ENCODE peak calls at places on chromosomes 1 and 21, in seven cellular contexts. R, X, N, O, G, L and K are unnamed samples. For H3K36me3, the result is how much of the 10 kb centered on the place peaks cover.

GRCh38 chr21:44261675-44262295 is at the start of gene DNMT3L:
- DNase-seq in X (no peak), L (peak), N (no peak), R (no peak), O (no peak), G (no peak), K (no peak)

GRCh38 chr1:108669679-108670078 is 8.8 kb upstream of the HENMT1 start:
- DNase-seq in O (no peak), N (no peak), R (no peak), X (no peak), G (no peak), L (no peak), K (no peak)

GRCh38 chr1:42442641-42443040 is 13.2 kb downstream of the ZMYND12 start:
- DNase-seq in G (no peak), X (no peak), L (no peak), N (no peak), R (peak), O (no peak), K (no peak)

GRCh38 chr1:25122747-25123146 is 109.6 kb downstream of the SYF2 start:
- DNase-seq in O (no peak), L (no peak), R (no peak), N (no peak), X (no peak), G (peak), K (no peak)

GRCh38 chr1:6884652-6885153 is 99.4 kb downstream of the CAMTA1 start:
- DNase-seq in X (no peak), N (no peak), O (no peak), L (no peak), R (no peak), G (no peak), K (no peak)

GRCh38 chr1:240515505-240515904 is 96.5 kb downstream of the GREM2 start:
- DNase-seq in O (no peak), N (peak), L (no peak), R (no peak), G (no peak), X (no peak), K (no peak)

GRCh38 chr1:198199105-198199504 is 42.3 kb downstream of the NEK7 start:
- DNase-seq in O (no peak), G (no peak), X (no peak), N (no peak), L (no peak), R (no peak), K (no peak)

GRCh38 chr1:71804140-71804539 is 478.2 kb downstream of the NEGR1 start:
- DNase-seq in X (no peak), G (no peak), L (no peak), O (no peak), R (no peak), N (no peak), K (no peak)

GRCh38 chr1:12615166-12615915 is 2.7 kb downstream of the DHRS3 start:
- DNase-seq in N (peak), X (no peak), G (no peak), L (no peak), O (no peak), R (peak), K (peak)

GRCh38 chr1:203480084-203480483 is 4.5 kb downstream of the PRELP start:
- DNase-seq in R (no peak), G (no peak), O (no peak), N (peak), L (no peak), X (peak), K (no peak)

GRCh38 chr1:58926177-58926576 is 142.3 kb upstream of the JUN start:
- DNase-seq in N (no peak), L (no peak), X (no peak), R (no peak), G (no peak), O (no peak), K (no peak)

GRCh38 chr1:47846981-47847380 is 150.2 kb downstream of the TRABD2B start:
- DNase-seq in X (no peak), L (no peak), R (no peak), G (no peak), N (no peak), O (no peak), K (no peak)

GRCh38 chr1:228978486-228979324 is 243.4 kb downstream of the RHOU start:
- DNase-seq in O (peak), X (peak), G (peak), L (no peak), R (peak), N (no peak), K (no peak)

GRCh38 chr1:154419620-154420020 is 14.5 kb downstream of the IL6R start:
- DNase-seq in R (peak), N (peak), O (peak), G (peak), L (peak), X (peak), K (peak)

DNA sequence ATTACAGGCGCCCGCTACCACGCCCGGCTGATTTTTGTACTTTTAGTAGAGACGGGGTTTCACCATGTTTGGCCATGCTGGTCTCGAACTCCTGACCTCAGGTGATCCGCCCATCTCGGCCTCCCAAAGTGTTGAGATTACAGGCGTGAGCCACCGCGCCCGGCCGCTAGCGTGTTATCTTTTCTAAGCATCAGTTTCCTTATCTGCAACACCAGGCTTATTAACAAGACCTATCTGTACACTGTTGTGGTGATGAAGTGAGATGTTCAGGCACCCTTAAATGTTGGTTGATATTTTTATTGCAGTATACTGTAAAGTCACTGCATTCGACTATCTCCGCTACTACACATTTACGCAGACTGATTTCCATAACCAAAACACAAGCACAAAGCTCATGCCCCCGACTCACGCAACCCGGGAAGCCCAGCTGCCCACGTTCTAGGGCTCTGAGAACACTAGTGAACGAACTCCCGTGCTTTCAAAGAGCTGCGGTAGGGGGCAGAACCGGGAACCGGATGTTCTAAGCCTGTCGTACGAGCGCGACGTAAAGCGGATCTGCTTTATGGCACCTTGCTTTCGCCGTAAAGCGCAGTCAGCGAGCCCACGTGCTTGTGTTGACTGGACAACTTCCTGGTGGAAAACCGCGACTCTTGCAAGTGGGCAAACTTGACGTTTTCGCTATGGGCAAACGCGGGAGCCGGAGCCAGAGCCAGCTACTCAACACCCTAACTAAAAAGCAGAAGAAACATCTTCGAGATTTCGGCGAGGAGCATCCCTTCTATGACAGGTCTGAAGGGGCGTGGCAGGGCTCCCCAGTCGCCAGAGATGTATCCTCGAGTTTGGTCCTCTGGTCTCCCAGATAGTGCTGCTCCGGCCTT is at the start of gene UTP25:
- DNase-seq in L (peak), N (peak), R (peak), O (peak), G (peak), X (peak), K (peak)
- H3K4me3 ChIP-seq in L (peak), N (peak), R (peak), O (peak), G (peak), X (peak), K (peak)

GRCh38 chr1:23420778-23421177 is 3.8 kb downstream of the TCEA3 start:
- DNase-seq in X (no peak), O (no peak), L (no peak), R (no peak), G (no peak), N (no peak), K (no peak)

GRCh38 chr1:23422955-23423354 is 1.6 kb downstream of the TCEA3 start:
- DNase-seq in R (peak), O (peak), L (no peak), X (no peak), G (no peak), N (no peak), K (no peak)

GRCh38 chr1:23422313-23422877 is 2.2 kb downstream of the TCEA3 start:
- DNase-seq in R (peak), O (peak), L (peak), N (peak), G (peak), X (peak), K (peak)

GRCh38 chr1:23421343-23421742 is 3.2 kb downstream of the TCEA3 start:
- DNase-seq in R (no peak), O (no peak), N (no peak), G (no peak), L (no peak), X (no peak), K (no peak)

DNA sequence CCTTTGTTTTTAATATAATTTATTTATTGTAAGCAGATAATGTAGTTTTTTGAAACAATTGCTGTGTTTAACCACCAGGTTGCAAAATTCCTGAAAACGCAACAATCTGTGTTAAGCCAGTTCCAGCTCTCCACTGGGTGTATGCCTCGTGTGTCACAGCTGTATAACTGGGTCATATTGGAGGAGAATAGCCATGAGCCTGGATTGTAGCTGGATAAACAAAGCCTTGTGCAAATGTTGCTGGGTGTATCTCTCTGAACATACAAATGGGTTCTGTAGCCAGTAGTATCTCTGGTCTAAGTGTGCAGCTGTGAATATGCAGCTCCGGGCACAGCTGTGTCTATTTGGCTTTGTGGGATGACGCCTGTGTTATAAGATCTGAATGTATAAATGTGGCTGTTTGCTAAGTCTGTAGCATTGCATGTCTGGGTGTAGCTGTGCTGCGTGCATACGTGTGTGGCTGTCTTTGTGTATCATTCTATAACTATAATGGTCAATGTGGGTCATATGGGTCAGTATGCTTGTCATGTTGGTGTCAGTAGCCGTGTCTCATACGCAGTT is 2.7 kb downstream of the TCEA3 start:
- DNase-seq in L (no peak), R (peak), G (no peak), O (peak), N (peak), X (peak), K (no peak)
- TF ChIP-seq CTCF in L (no peak), R (no peak), G (peak), O (no peak), N (peak), X (no peak), K (no peak)

GRCh38 chr1:220031290-220031689 is 15.0 kb downstream of the EPRS1 start:
- DNase-seq in X (no peak), O (no peak), G (no peak), L (no peak), R (no peak), N (no peak), K (no peak)
- H3K36me3 ChIP-seq in X (under half), O (under half), G (half or more), L (under half), R (under half), N (under half), K (under half)

GRCh38 chr21:45897191-45898027 is 84.2 kb upstream of the COL6A1 start:
- DNase-seq in G (peak), L (peak), O (no peak), N (no peak), X (no peak), R (no peak), K (no peak)
- H3K4me3 ChIP-seq in G (no peak), L (no peak), O (no peak), N (no peak), X (no peak), R (no peak), K (no peak)

GRCh38 chr1:45205000-45205909 is 1.1 kb downstream of the ZSWIM5 start:
- DNase-seq in N (peak), R (peak), O (peak), L (peak), X (peak), G (peak), K (no peak)
- TF ChIP-seq CTCF in N (no peak), R (no peak), O (no peak), L (no peak), X (no peak), G (no peak), K (no peak)

GRCh38 chr1:152654110-152654509 is 9.1 kb upstream of the LCE2D start:
- DNase-seq in N (peak), L (no peak), R (peak), X (no peak), G (no peak), O (peak), K (peak)
- H3K36me3 ChIP-seq in N (under half), L (under half), R (under half), X (under half), G (under half), O (under half), K (under half)

DNA sequence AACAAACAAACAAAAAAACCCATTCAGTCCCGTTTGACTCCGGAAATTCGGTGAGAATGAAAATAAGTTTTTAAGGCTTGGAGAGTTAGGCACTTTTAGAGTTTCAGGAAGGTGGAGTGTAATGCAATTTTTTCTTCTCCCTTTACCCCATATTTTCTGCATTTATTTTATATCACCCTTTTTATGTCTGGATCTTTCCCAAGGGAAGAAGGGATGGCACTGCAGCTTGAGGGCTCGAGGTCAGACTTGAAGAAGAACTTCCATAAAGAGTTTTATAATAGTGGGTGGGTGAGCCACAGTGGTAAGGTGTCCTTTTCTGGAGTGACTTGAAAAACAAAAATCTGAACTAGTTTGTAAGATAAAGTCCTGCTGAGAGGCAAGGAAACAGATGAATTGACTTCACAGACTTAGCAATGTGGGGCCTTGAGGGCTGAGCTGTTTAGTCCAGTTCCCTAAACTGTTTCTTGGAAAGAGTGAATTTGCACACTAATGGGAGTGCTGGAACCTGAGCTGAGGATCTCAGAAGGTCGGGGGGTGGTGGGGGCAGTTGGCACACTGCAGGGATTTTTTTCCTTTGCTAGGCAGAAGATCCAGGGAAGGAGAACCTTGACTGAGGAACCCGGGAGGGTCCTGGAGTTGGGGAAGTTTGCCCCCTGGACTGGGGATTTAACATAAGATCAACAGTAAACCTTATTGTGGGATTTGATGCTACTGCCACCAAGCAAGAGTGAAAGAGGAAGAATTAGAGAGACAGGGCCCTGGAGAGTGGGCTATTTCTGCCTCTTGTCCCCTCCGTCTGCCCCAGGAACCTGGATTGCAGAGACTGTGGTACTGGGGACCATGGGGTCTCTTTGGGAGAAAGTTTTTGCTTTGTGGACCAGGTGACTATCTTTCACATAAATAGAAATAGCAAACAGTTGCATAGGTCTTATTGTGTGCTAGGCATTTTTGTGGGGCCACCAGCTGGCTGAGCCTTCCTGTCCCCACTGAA is 1.8 kb upstream of the MEX3A start:
- DNase-seq in G (no peak), X (no peak), R (no peak), L (no peak), N (no peak), O (no peak), K (no peak)
- H3K4me3 ChIP-seq in G (no peak), X (no peak), R (no peak), L (no peak), N (peak), O (no peak), K (no peak)

DNA sequence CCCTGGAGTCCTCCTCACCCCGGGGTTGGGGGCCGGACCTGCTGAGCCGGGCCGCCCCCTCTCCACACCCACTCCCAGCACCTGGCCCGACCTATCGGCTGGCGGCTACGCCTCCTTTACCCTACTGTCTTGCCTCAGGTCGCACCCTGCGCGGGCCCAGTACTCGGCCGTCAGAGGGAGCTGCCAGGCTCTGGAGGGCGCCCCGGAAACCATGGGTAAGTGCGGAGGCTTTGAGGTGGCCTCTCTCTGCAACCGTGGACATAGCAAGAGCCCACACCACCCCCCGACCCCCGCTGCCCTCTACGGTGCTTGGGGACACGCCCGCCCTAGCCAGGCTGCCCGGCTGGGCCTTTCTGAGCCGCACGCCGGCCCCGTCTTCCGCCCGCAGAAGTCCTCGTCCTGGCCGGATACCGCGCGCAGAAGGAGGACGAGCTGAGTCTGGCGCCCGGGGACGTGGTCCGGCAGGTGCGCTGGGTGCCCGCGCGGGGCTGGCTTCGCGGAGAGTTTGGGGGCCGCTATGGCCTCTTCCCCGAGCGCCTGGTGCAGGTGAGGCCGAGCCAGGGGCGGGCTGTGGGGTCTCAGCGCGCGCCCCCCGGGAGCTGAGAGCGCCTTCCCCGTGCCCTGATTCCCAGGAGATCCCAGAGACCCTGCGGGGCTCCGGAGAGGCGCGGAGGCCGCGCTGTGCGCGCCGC is at the start of gene SH3D21:
- DNase-seq in L (peak), X (peak), G (peak), O (peak), R (peak), N (no peak), K (peak)
- TF ChIP-seq CTCF in L (no peak), X (no peak), G (peak), O (no peak), R (no peak), N (no peak), K (peak)

DNA sequence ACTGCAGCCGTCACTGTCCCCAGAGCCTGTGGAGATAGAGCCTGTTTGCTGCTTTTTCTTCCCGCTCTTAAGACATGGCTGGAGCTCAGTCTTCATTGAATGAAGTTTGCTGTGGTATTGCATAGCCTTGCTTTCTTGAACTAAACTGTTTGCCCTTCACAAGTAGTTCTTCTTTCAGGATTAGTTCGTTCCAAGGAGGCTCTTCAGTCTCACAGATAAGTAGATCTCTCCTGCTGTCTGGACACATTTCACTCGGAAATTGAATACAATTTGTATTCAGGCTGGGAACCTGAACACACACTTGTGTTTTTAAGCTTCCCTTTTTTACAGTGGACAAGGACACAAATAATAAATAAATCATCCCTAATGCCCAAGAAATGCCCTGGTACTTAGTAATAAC is 34.7 kb downstream of the IFNAR1 start:
- DNase-seq in O (no peak), X (no peak), L (no peak), R (no peak), G (no peak), N (no peak), K (no peak)
- H3K36me3 ChIP-seq in O (under half), X (under half), L (under half), R (under half), G (under half), N (under half), K (under half)

DNA sequence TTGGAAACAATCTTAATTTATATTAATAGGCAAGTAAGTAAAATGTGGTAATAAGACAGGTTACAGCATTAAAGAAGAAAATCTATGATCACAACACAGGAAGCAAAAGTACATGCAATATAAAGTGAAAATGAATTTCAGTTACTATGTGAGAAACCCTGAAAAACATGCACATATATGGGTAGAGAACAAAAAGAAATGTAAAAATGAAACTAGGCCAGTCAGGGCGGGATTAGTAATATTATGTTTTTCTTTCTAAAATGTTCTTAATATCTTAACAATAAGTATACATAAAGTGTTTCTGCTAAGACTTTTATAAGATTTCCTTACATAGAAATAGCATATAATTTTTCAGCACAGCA is 15.6 kb downstream of the DUSP10 start:
- DNase-seq in X (no peak), O (no peak), N (no peak), L (no peak), R (no peak), G (no peak), K (no peak)
- H3K4me3 ChIP-seq in X (no peak), O (no peak), N (no peak), L (no peak), R (no peak), G (no peak), K (no peak)